ENCODE peak calls at places on chromosomes 13 and 19, in four cellular contexts. S, N, C and W are unnamed samples.

GRCh38 chr13:51799261-51799660 is 4.7 kb downstream of the DHRS12 start:
- DNase-seq in C (no peak), S (no peak), N (no peak), W (no peak)

GRCh38 chr19:53015730-53016129 is 2.0 kb downstream of the ERVV-1 start:
- DNase-seq in S (no peak), N (no peak), C (no peak), W (no peak)

GRCh38 chr19:46573679-46574522 is 27.2 kb upstream of the CALM3 start:
- DNase-seq in N (no peak), C (no peak), S (no peak), W (no peak)

GRCh38 chr13:99566125-99567083 is 65.1 kb downstream of the TM9SF2 start:
- DNase-seq in S (no peak), C (no peak), N (no peak), W (no peak)

GRCh38 chr13:46803586-46803985 is 6.6 kb upstream of the ESD start:
- DNase-seq in N (no peak), C (no peak), S (no peak), W (no peak)

GRCh38 chr19:44892932-44893331 is 1.9 kb downstream of the TOMM40 start:
- DNase-seq in C (no peak), S (no peak), N (no peak), W (no peak)

GRCh38 chr13:35143123-35143522 is 201.1 kb downstream of the NBEA start:
- DNase-seq in C (no peak), S (no peak), N (no peak), W (no peak)

GRCh38 chr13:44810067-44810840 is 179.0 kb downstream of the NUFIP1 start:
- DNase-seq in S (no peak), N (peak; percentile 16), C (no peak), W (peak; percentile 11)

GRCh38 chr19:46659151-46660007 is 1.6 kb downstream of the DACT3 start:
- DNase-seq in C (peak; percentile 37), S (no peak), N (peak; percentile 60), W (no peak)

GRCh38 chr19:10915511-10916091 is 12.8 kb downstream of the YIPF2 start:
- DNase-seq in N (no peak), C (no peak), S (no peak), W (no peak)

GRCh38 chr19:36215276-36216171 is 618 bp downstream of the ZNF146 start:
- DNase-seq in S (no peak), C (no peak), N (no peak), W (no peak)

GRCh38 chr13:35926859-35927530 is 204.2 kb downstream of the DCLK1 start:
- DNase-seq in C (no peak), S (no peak), N (no peak), W (no peak)

GRCh38 chr19:48614436-48615144 is at the start of gene FAM83E:
- DNase-seq in C (no peak), N (no peak), S (no peak), W (peak; percentile 92)

GRCh38 chr19:4036576-4037300 is 29.2 kb downstream of the PIAS4 start:
- DNase-seq in S (no peak), N (no peak), C (no peak), W (no peak)

GRCh38 chr19:33998739-33999345 is 173.5 kb upstream of the LSM14A start:
- DNase-seq in C (no peak), S (no peak), N (no peak), W (no peak)

GRCh38 chr13:47908200-47908902 is 92.7 kb downstream of the SUCLA2 start:
- DNase-seq in N (no peak), S (no peak), C (no peak), W (no peak)

GRCh38 chr19:42140125-42140754 is 8.0 kb upstream of the POU2F2 start:
- DNase-seq in C (peak; percentile 89), S (no peak), N (peak; percentile 72), W (no peak)

GRCh38 chr13:37615271-37615670 is 16.7 kb upstream of the POSTN start:
- DNase-seq in S (no peak), N (no peak), C (no peak), W (no peak)

GRCh38 chr13:50104493-50104892 is 89.2 kb downstream of the KCNRG start:
- DNase-seq in N (no peak), C (no peak), S (no peak), W (no peak)

GRCh38 chr13:48233097-48233885 is at the start of gene ITM2B:
- DNase-seq in C (peak; percentile 72), N (peak; percentile 80), S (peak; percentile 55), W (peak; percentile 54)

GRCh38 chr13:90906554-90906953 is 440.9 kb upstream of the MIR17HG start:
- DNase-seq in S (no peak), N (no peak), C (no peak), W (no peak)

GRCh38 chr13:40508112-40508511 is 158.3 kb downstream of the FOXO1 start:
- DNase-seq in C (no peak), N (peak; percentile 48), S (no peak), W (no peak)

GRCh38 chr13:52105841-52106240 is 23.0 kb downstream of the NEK5 start:
- DNase-seq in N (no peak), C (no peak), S (no peak), W (no peak)

GRCh38 chr13:30079501-30079900 is 227.8 kb downstream of the KATNAL1 start:
- DNase-seq in C (no peak), N (no peak), S (no peak), W (no peak)

GRCh38 chr19:44782729-44783128 is 5.0 kb downstream of the CBLC start:
- DNase-seq in C (no peak), S (no peak), N (no peak), W (no peak)

GRCh38 chr13:53873558-53873957 is 844.9 kb downstream of the OLFM4 start:
- DNase-seq in C (no peak), S (no peak), N (no peak), W (no peak)

GRCh38 chr19:2577722-2578335 is 101.9 kb downstream of the GADD45B start:
- DNase-seq in N (no peak), C (no peak), S (no peak), W (no peak)

GRCh38 chr13:41700790-41701310 is 243.5 kb downstream of the RGCC start:
- DNase-seq in N (peak; percentile 57), C (no peak), S (no peak), W (no peak)

GRCh38 chr13:92590503-92590908 is 636.1 kb upstream of the GPC6 start:
- DNase-seq in C (no peak), S (no peak), N (no peak), W (no peak)

GRCh38 chr13:32164622-32165268 is 133.2 kb downstream of the FRY start:
- DNase-seq in S (no peak), C (peak; percentile 35), N (no peak), W (peak; percentile 42)

GRCh38 chr19:7119582-7119981 is 50.1 kb downstream of the ZNF557 start:
- DNase-seq in C (no peak), N (no peak), S (no peak), W (no peak)

GRCh38 chr19:30711296-30711695 is 339.1 kb downstream of the ZNF536 start:
- DNase-seq in C (no peak), S (no peak), N (no peak), W (no peak)

GRCh38 chr13:25752957-25753540 is 298.8 kb downstream of the SHISA2 start:
- DNase-seq in S (no peak), C (no peak), N (peak; percentile 50), W (no peak)

GRCh38 chr19:16824658-16825311 is 4.4 kb upstream of the SIN3B start:
- DNase-seq in C (no peak), S (no peak), N (no peak), W (no peak)

GRCh38 chr13:99661791-99662190 is 160.5 kb downstream of the TM9SF2 start:
- DNase-seq in N (no peak), S (no peak), C (no peak), W (no peak)

GRCh38 chr13:50576156-50576555 is 267.3 kb downstream of the DLEU7 start:
- DNase-seq in C (no peak), N (no peak), S (no peak), W (no peak)

GRCh38 chr13:20001351-20001750 is 42.8 kb downstream of the ZMYM2 start:
- DNase-seq in C (no peak), S (no peak), N (no peak), W (no peak)

GRCh38 chr19:13526552-13526951 is 20.3 kb upstream of the CACNA1A start:
- DNase-seq in N (no peak), S (no peak), C (no peak), W (peak; percentile 32)

GRCh38 chr13:99281811-99282263 is 23.7 kb upstream of the GPR18 start:
- DNase-seq in C (no peak), S (peak; percentile 35), N (peak; percentile 35), W (no peak)

GRCh38 chr13:62682788-62683187 is 1267.1 kb upstream of the PCDH20 start:
- DNase-seq in S (no peak), C (no peak), N (no peak), W (no peak)

GRCh38 chr13:62687727-62688126 is 1272.1 kb upstream of the PCDH20 start:
- DNase-seq in N (no peak), S (no peak), C (no peak), W (no peak)

DNA sequence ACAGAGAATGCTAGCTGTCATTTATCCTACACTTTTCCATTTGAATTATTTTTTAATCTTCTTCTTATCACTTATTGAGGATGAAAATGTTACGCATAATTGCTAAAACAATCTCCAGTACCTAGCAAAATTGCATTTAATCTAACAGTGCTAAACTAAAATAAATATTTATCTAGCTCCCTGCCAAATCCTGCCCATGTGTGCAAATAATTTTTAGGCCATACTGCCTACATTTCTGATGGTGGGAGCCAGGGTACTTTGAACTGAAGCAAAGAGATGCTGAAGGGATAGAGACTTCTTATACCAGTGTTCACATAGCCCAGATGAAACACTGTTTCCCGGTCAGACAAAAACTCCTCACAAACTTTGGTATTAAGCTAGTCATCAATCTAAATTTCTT is 1268.7 kb upstream of the PCDH20 start:
- DNase-seq in N (no peak), S (no peak), C (no peak), W (no peak)
- TF ChIP-seq CTCF in N (no peak), S (no peak), C (no peak), W (no peak)

GRCh38 chr19:23905771-23906170 is 8.9 kb upstream of the ZNF726 start:
- DNase-seq in N (no peak), S (no peak), C (no peak), W (no peak)
- TF ChIP-seq CTCF in N (no peak), S (no peak), C (no peak), W (no peak)

DNA sequence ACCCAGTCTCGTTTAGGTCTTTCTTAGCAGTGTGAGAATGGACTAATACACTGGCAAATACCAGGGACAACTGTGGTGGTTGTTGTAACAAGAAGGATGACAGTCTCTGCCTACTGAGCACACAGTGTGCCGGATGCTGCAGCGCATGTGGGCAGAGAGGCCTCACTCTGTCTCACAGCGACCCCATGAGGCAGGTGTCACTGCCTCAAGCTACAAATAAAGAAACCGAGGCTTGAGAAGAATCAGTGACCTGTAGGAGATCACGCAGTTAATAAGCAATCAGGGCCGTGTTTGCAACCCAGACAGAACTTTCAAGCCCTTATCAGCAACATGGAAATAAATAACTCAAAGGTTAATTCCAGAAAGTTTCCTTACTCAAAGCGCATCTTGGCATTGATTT is 40.5 kb upstream of the GAS6 start:
- DNase-seq in C (peak; percentile 41), S (no peak), N (peak; percentile 62), W (peak; percentile 28)
- TF ChIP-seq CTCF in C (peak; percentile 27), S (no peak), N (peak; percentile 83), W (peak; percentile 20)

GRCh38 chr19:51615991-51616390 is 14.2 kb downstream of the SIGLEC5 start:
- DNase-seq in S (no peak), N (no peak), C (no peak), W (no peak)

GRCh38 chr19:51626675-51627074 is 3.5 kb downstream of the SIGLEC5 start:
- DNase-seq in S (no peak), C (no peak), N (no peak), W (no peak)

GRCh38 chr19:51621178-51621577 is 9.0 kb downstream of the SIGLEC5 start:
- DNase-seq in N (no peak), C (no peak), S (no peak), W (no peak)
- TF ChIP-seq CTCF in N (no peak), C (no peak), S (no peak), W (no peak)